ENCODE peak calls at places on chromosomes 2 and 18, in four cellular contexts. G, M, I and W are unnamed samples. For H3K4me1, the result is how much of the 10 kb centered on the place peaks cover.

GRCh38 chr2:199261221-199261620 is 196.5 kb downstream of the SATB2 start:
- DNase-seq in M (no peak), I (no peak), G (peak), W (no peak)

GRCh38 chr18:13548944-13549878 is 177.1 kb downstream of the FAM210A start:
- DNase-seq in M (no peak), I (no peak), G (no peak), W (no peak)

GRCh38 chr18:58106674-58107058 is 62.6 kb downstream of the NEDD4L start:
- DNase-seq in M (no peak), G (no peak), I (no peak), W (no peak)

GRCh38 chr2:10075101-10075500 is 5.1 kb downstream of the CYS1 start:
- DNase-seq in I (no peak), G (no peak), M (no peak), W (no peak)

GRCh38 chr2:173898996-173899395 is 66.2 kb downstream of the SP3 start:
- DNase-seq in I (no peak), G (no peak), M (no peak), W (no peak)

GRCh38 chr2:216499641-216500218 is 1.1 kb downstream of the RPL37A start:
- DNase-seq in G (no peak), M (no peak), I (no peak), W (no peak)

GRCh38 chr2:28370355-28370754 is 22.3 kb upstream of the FOSL2 start:
- DNase-seq in M (no peak), G (no peak), I (no peak), W (no peak)

GRCh38 chr2:99635710-99636431 is 146.1 kb upstream of the REV1 start:
- DNase-seq in M (no peak), I (peak), G (no peak), W (no peak)

GRCh38 chr2:171334171-171334570 is 99.6 kb downstream of the METTL8 start:
- DNase-seq in G (no peak), M (no peak), I (no peak), W (no peak)

GRCh38 chr2:85273732-85274731 is 53.8 kb downstream of the TGOLN2 start:
- DNase-seq in M (no peak), I (no peak), G (peak), W (no peak)

GRCh38 chr2:162477011-162477410 is 133.1 kb downstream of the GCA start:
- DNase-seq in M (no peak), G (no peak), I (no peak), W (no peak)

GRCh38 chr2:6459138-6459537 is 406.6 kb downstream of the CMPK2 start:
- DNase-seq in M (no peak), G (no peak), I (no peak), W (no peak)

GRCh38 chr2:239498981-239499633 is 98.3 kb upstream of the HDAC4 start:
- DNase-seq in M (no peak), I (peak), G (no peak), W (no peak)

GRCh38 chr2:37782721-37783438 is 111.4 kb upstream of the CDC42EP3 start:
- DNase-seq in G (no peak), M (no peak), I (no peak), W (no peak)

GRCh38 chr18:79522451-79523220 is 126.9 kb downstream of the NFATC1 start:
- DNase-seq in G (no peak), M (no peak), I (no peak), W (no peak)

GRCh38 chr2:85529809-85530208 is 9.2 kb upstream of the MAT2A start:
- DNase-seq in M (no peak), I (no peak), G (no peak), W (no peak)

GRCh38 chr2:14982790-14983189 is 350.3 kb downstream of the LRATD1 start:
- DNase-seq in G (no peak), M (no peak), I (no peak), W (no peak)

GRCh38 chr18:70380915-70381896 is 92.4 kb downstream of the SOCS6 start:
- DNase-seq in I (peak), G (no peak), M (no peak), W (no peak)

GRCh38 chr18:22538463-22538862 is 120.7 kb upstream of the CTAGE1 start:
- DNase-seq in G (no peak), M (no peak), I (peak), W (no peak)

GRCh38 chr2:156800781-156801366 is 364.7 kb downstream of the GPD2 start:
- DNase-seq in M (no peak), G (no peak), I (no peak), W (no peak)

GRCh38 chr2:179266271-179266670 is 1.6 kb upstream of the SESTD1 start:
- DNase-seq in M (no peak), I (no peak), G (no peak), W (no peak)

GRCh38 chr18:57931038-57931437 is 113.0 kb upstream of the NEDD4L start:
- DNase-seq in I (no peak), G (no peak), M (no peak), W (no peak)

GRCh38 chr18:9762561-9762960 is 54.5 kb downstream of the RAB31 start:
- DNase-seq in I (no peak), G (no peak), M (no peak), W (no peak)

GRCh38 chr2:177400337-177400923 is 7.9 kb downstream of the AGPS start:
- DNase-seq in G (no peak), M (no peak), I (no peak), W (no peak)

GRCh38 chr2:156430978-156431358 is 5.2 kb upstream of the GPD2 start:
- DNase-seq in G (peak), M (no peak), I (no peak), W (no peak)

DNA sequence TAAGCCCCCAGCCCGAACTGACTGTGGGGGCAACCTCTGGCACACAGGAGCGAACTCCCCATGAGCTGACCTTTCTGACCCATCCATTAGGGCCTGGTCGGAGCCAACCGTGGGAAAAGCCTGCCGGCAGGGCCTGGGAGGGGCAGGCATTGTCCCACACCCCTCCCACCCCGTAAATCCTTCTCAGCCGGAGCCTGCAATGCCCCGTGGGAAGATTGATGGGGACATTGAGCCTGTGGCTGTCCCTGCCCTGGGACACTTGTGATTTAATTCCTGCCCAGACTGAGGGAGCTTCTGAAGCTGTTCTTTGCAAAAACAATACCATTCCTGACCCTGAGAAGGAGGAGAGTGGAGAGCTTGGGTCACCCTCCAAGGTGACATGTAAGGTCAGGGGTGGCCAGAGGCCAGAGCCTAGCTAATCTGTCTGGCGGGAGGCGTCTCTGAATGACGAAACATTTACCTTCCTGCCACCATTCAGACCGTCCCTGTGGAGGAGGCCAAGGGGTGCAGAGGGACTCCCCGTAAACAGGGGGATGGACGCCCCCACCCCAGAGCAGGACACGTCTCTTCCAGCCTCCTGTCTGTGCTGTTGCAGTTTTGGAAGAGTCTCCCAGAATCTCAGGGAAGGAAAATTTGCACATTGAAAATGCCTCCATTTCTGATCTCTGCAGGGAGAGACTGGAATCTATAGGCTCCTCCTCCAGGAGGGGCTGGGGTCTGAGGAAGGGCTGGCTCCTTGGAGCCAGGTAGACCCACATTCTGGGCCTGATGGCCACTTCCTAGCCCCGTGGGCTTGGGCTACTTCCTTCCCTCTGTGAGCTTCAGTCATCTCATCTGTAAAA is 51.2 kb upstream of the HS6ST1 start:
- DNase-seq in I (no peak), G (no peak), M (peak), W (no peak)
- H3K27ac ChIP-seq in I (no peak), G (no peak), M (no peak), W (no peak)

GRCh38 chr2:197264332-197264731 is 46.2 kb downstream of the ANKRD44 start:
- DNase-seq in I (no peak), G (no peak), M (no peak), W (no peak)

GRCh38 chr2:197263077-197263476 is 47.5 kb downstream of the ANKRD44 start:
- DNase-seq in I (no peak), M (no peak), G (no peak), W (no peak)

GRCh38 chr2:197266477-197266876 is 44.1 kb downstream of the ANKRD44 start:
- DNase-seq in M (no peak), I (no peak), G (no peak), W (no peak)

GRCh38 chr2:197269173-197269572 is 41.4 kb downstream of the ANKRD44 start:
- DNase-seq in G (peak), I (no peak), M (no peak), W (no peak)

DNA sequence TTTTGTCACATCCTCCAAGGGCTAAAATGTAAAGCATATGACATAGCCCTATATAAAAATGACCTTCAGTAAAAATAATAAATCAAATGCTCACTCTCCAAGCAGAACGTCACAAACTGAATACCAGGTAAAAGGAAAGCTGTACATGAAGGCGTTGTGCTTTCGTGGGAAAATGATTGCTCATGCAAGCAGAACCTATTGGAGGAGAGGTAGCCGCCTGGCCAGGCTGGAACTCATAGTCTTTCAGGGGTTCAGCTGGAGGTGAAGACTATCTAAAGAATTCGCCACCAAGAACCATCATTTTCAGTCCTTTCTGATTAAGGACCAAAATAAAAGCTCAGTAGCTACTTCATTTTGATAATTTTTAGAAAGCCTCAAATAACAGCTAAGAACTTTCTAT is 44.6 kb downstream of the ANKRD44 start:
- DNase-seq in I (no peak), M (no peak), G (no peak), W (no peak)
- H3K4me1 ChIP-seq in I (under half), M (under half), G (under half), W (under half)

DNA sequence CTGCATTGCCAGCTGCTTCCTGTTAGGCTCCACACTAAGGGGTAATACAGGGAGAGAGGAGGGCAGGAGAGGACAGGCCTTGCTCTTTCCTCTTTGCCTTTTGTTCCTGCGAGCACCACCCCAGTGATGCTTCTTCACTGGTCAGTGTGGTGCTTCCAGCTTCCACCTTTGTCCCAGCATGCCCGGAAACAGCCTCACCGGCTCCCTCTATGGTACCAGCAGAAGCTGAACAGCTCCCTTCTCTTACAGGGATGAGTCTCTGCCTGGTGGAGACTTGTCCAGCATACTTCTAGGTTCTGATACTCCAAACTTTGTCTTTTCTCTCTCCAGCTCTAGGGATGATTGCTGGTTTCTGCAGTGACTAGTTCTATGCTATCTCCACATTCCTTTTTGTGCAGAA is 413.3 kb downstream of the TSN start:
- DNase-seq in I (no peak), M (no peak), G (no peak), W (no peak)
- TF ChIP-seq CTCF in I (no peak), M (no peak), G (peak), W (no peak)

GRCh38 chr18:48944634-48945033 is 6.1 kb downstream of the SMAD7 start:
- DNase-seq in M (peak), G (no peak), I (no peak), W (no peak)
- H3K27ac ChIP-seq in M (peak), G (no peak), I (peak), W (peak)

GRCh38 chr2:224930990-224931389 is 111.3 kb downstream of the DOCK10 start:
- DNase-seq in I (no peak), M (no peak), G (no peak), W (no peak)
- H3K4me1 ChIP-seq in I (under half), M (under half), G (under half), W (half or more)